ENCODE peak calls at places on chromosome 15, in four cellular contexts. One of them, this sample, is unnamed.

GRCh38 chr15:47870300-47870955 is 153.1 kb downstream of the SEMA6D start:
- DNase-seq in K562: no peak
- DNase-seq in HepG2: no peak
- DNase-seq in H1: no peak
- DNase-seq in this sample: no peak

GRCh38 chr15:100276519-100276918 is 65.3 kb downstream of the ADAMTS17 start:
- DNase-seq in K562: no peak
- DNase-seq in HepG2: no peak
- DNase-seq in H1: no peak
- DNase-seq in this sample: no peak

GRCh38 chr15:99708563-99708962 is 24.7 kb downstream of the LYSMD4 start:
- DNase-seq in K562: peak; percentile 44
- DNase-seq in HepG2: no peak
- DNase-seq in H1: no peak
- DNase-seq in this sample: no peak

GRCh38 chr15:77649610-77650009 is 16.9 kb upstream of the LINGO1 start:
- DNase-seq in K562: no peak
- DNase-seq in HepG2: no peak
- DNase-seq in H1: no peak
- DNase-seq in this sample: no peak

GRCh38 chr15:83436513-83437158 is 10.5 kb upstream of the SH3GL3 start:
- DNase-seq in K562: peak; percentile 47
- DNase-seq in HepG2: peak; percentile 7
- DNase-seq in H1: peak; percentile 49
- DNase-seq in this sample: no peak

GRCh38 chr15:99019558-99020540 is 12.3 kb upstream of the PGPEP1L start:
- DNase-seq in K562: no peak
- DNase-seq in HepG2: peak; percentile 21
- DNase-seq in H1: peak; percentile 11
- DNase-seq in this sample: no peak

GRCh38 chr15:99566157-99566900 is 545 bp downstream of the MEF2A start:
- DNase-seq in K562: peak; percentile 42
- DNase-seq in HepG2: no peak
- DNase-seq in H1: peak; percentile 67
- DNase-seq in this sample: no peak

GRCh38 chr15:35256555-35256954 is 171.5 kb upstream of the NANOGP8 start:
- DNase-seq in K562: no peak
- DNase-seq in HepG2: no peak
- DNase-seq in H1: no peak
- DNase-seq in this sample: no peak

GRCh38 chr15:43966646-43967045 is 139.8 kb downstream of the WDR76 start:
- DNase-seq in K562: no peak
- DNase-seq in HepG2: no peak
- DNase-seq in H1: no peak
- DNase-seq in this sample: no peak

GRCh38 chr15:68375716-68376220 is 56.2 kb downstream of the ITGA11 start:
- DNase-seq in K562: no peak
- DNase-seq in HepG2: no peak
- DNase-seq in H1: peak; percentile 19
- DNase-seq in this sample: no peak

GRCh38 chr15:60584355-60585023 is 105.5 kb upstream of the ICE2 start:
- DNase-seq in K562: no peak
- DNase-seq in HepG2: no peak
- DNase-seq in H1: no peak
- DNase-seq in this sample: no peak

GRCh38 chr15:80643296-80643965 is 51.7 kb upstream of the ABHD17C start:
- DNase-seq in K562: no peak
- DNase-seq in HepG2: no peak
- DNase-seq in H1: peak; percentile 6
- DNase-seq in this sample: no peak

GRCh38 chr15:35485411-35485810 is 60.6 kb downstream of the DPH6 start:
- DNase-seq in K562: no peak
- DNase-seq in HepG2: no peak
- DNase-seq in H1: no peak
- DNase-seq in this sample: no peak

GRCh38 chr15:32717290-32718081 is at the start of gene GREM1:
- DNase-seq in K562: no peak
- DNase-seq in HepG2: no peak
- DNase-seq in H1: peak; percentile 81
- DNase-seq in this sample: no peak

GRCh38 chr15:82851331-82851850 is 42.0 kb downstream of the WHAMM start:
- DNase-seq in K562: no peak
- DNase-seq in HepG2: no peak
- DNase-seq in H1: no peak
- DNase-seq in this sample: no peak

GRCh38 chr15:47937834-47938233 is 183.0 kb upstream of the SLC24A5 start:
- DNase-seq in K562: no peak
- DNase-seq in HepG2: no peak
- DNase-seq in H1: no peak
- DNase-seq in this sample: no peak

GRCh38 chr15:68885070-68885469 is 45.3 kb upstream of the SPESP1 start:
- DNase-seq in K562: no peak
- DNase-seq in HepG2: no peak
- DNase-seq in H1: no peak
- DNase-seq in this sample: no peak

GRCh38 chr15:67731112-67731761 is 94.1 kb upstream of the SKOR1 start:
- DNase-seq in K562: no peak
- DNase-seq in HepG2: no peak
- DNase-seq in H1: no peak
- DNase-seq in this sample: no peak

GRCh38 chr15:49686626-49687025 is 65.8 kb downstream of the DTWD1 start:
- DNase-seq in K562: no peak
- DNase-seq in HepG2: no peak
- DNase-seq in H1: no peak
- DNase-seq in this sample: no peak

GRCh38 chr15:32029409-32029861 is 880 bp upstream of the CHRNA7 start:
- DNase-seq in K562: no peak
- DNase-seq in HepG2: no peak
- DNase-seq in H1: peak; percentile 63
- DNase-seq in this sample: no peak

GRCh38 chr15:32649336-32649735 is 7.8 kb downstream of the SCG5 start:
- DNase-seq in K562: no peak
- DNase-seq in HepG2: peak; percentile 63
- DNase-seq in H1: no peak
- DNase-seq in this sample: no peak

GRCh38 chr15:68427961-68428360 is 4.0 kb downstream of the ITGA11 start:
- DNase-seq in K562: no peak
- DNase-seq in HepG2: no peak
- DNase-seq in H1: no peak
- DNase-seq in this sample: no peak

GRCh38 chr15:51750942-51751686 is at the start of gene TMOD2:
- DNase-seq in K562: peak; percentile 70
- DNase-seq in HepG2: no peak
- DNase-seq in H1: peak; percentile 85
- DNase-seq in this sample: no peak

GRCh38 chr15:78854973-78855372 is 17.7 kb upstream of the MORF4L1 start:
- DNase-seq in K562: no peak
- DNase-seq in HepG2: no peak
- DNase-seq in H1: no peak
- DNase-seq in this sample: no peak

GRCh38 chr15:67004142-67004541 is 61.3 kb upstream of the SMAD3 start:
- DNase-seq in K562: no peak
- DNase-seq in HepG2: no peak
- DNase-seq in H1: no peak
- DNase-seq in this sample: peak; percentile 71

GRCh38 chr15:71443538-71443937 is 328.3 kb downstream of the THSD4 start:
- DNase-seq in K562: peak; percentile 31
- DNase-seq in HepG2: peak; percentile 23
- DNase-seq in H1: peak; percentile 79
- DNase-seq in this sample: no peak

GRCh38 chr15:82532383-82532990 is 7.8 kb downstream of the RPS17 start:
- DNase-seq in K562: no peak
- DNase-seq in HepG2: no peak
- DNase-seq in H1: no peak
- DNase-seq in this sample: no peak

GRCh38 chr15:69456208-69457166 is 3.9 kb downstream of the RPLP1 start:
- DNase-seq in K562: no peak
- DNase-seq in HepG2: no peak
- DNase-seq in H1: peak; percentile 42
- DNase-seq in this sample: no peak

GRCh38 chr15:63079938-63080626 is 37.5 kb downstream of the TPM1 start:
- DNase-seq in K562: no peak
- DNase-seq in HepG2: peak; percentile 62
- DNase-seq in H1: no peak
- DNase-seq in this sample: no peak

GRCh38 chr15:79357566-79357965 is 46.7 kb downstream of the TMED3 start:
- DNase-seq in K562: no peak
- DNase-seq in HepG2: no peak
- DNase-seq in H1: no peak
- DNase-seq in this sample: no peak

GRCh38 chr15:97993310-97993738 is 32.8 kb downstream of the ARRDC4 start:
- DNase-seq in K562: peak; percentile 53
- DNase-seq in HepG2: no peak
- DNase-seq in H1: no peak
- DNase-seq in this sample: no peak

GRCh38 chr15:89566141-89566540 is 9.1 kb upstream of the TICRR start:
- DNase-seq in K562: no peak
- DNase-seq in HepG2: no peak
- DNase-seq in H1: no peak
- DNase-seq in this sample: no peak
- TF ChIP-seq BRCA1 in K562: no peak
- TF ChIP-seq BRCA1 in HepG2: no peak
- TF ChIP-seq BRCA1 in H1: no peak
- TF ChIP-seq BRCA1 in this sample: no peak

GRCh38 chr15:39363761-39364586 is 216.9 kb upstream of the THBS1 start:
- DNase-seq in K562: no peak
- DNase-seq in HepG2: peak; percentile 79
- DNase-seq in H1: no peak
- DNase-seq in this sample: no peak
- TF ChIP-seq CREB1 in K562: no peak
- TF ChIP-seq CREB1 in HepG2: no peak
- TF ChIP-seq CREB1 in H1: no peak
- TF ChIP-seq CREB1 in this sample: no peak

GRCh38 chr15:75589071-75589470 is 10.0 kb upstream of the PTPN9 start:
- DNase-seq in K562: no peak
- DNase-seq in HepG2: no peak
- DNase-seq in H1: no peak
- DNase-seq in this sample: no peak

GRCh38 chr15:75594276-75594675 is 15.2 kb upstream of the PTPN9 start:
- DNase-seq in K562: no peak
- DNase-seq in HepG2: no peak
- DNase-seq in H1: no peak
- DNase-seq in this sample: no peak

GRCh38 chr15:75591655-75592364 is 12.7 kb upstream of the PTPN9 start:
- DNase-seq in K562: no peak
- DNase-seq in HepG2: no peak
- DNase-seq in H1: no peak
- DNase-seq in this sample: no peak

DNA sequence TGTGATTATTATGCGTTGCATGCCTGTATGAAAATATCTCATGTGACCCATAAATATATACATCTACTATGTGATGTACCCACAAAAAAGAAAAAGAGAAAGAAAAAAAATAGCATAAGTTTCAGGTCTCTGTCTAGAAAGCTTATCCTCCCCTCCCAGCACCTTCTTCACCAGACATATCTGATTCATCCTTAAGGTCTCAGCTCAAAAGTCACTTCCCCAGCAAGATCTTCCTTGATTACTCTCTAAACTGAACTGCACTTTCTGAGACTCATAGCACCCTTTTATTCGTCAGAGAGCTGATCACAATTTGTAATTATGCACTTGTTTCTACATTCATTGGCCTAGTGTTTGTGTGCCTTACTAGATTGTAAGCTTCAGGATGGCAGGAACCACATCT is 11.1 kb upstream of the PTPN9 start:
- DNase-seq in K562: peak; percentile 35
- DNase-seq in HepG2: no peak
- DNase-seq in H1: no peak
- DNase-seq in this sample: no peak
- TF ChIP-seq BRCA1 in K562: no peak
- TF ChIP-seq BRCA1 in HepG2: no peak
- TF ChIP-seq BRCA1 in H1: no peak
- TF ChIP-seq BRCA1 in this sample: no peak

DNA sequence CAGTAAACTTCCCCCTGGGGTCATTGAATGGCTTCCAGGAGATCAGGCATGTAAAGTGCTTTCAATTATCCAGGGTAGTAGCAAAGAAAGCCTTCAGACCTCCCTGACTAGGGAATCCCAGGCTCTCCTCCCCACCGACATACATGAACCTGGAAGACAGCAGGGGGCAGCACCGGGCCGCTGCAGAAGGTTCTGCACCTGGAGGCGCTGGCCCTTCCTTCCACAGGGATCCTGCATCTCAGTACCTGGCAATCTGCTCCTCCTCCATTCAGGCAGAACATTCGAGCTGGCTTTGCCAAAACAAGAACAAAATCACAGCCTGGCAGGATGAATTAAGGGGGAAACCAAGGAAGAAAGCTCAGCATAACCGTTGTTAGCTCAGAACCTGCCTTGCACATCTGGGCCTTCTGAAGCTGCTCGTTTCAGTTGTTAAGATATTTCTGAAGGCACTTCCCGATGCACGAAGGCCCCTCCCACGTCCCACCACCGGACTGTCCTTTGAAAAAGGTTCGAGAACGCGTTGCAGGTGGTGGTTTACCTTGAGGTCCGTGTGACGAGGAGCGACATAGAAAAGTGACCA is 237.7 kb downstream of the SLCO3A1 start:
- DNase-seq in K562: peak; percentile 46
- DNase-seq in HepG2: peak; percentile 28
- DNase-seq in H1: peak; percentile 94
- DNase-seq in this sample: no peak
- TF ChIP-seq CREB1 in K562: no peak
- TF ChIP-seq CREB1 in HepG2: no peak
- TF ChIP-seq CREB1 in H1: no peak
- TF ChIP-seq CREB1 in this sample: no peak

GRCh38 chr15:38696120-38696727 is 131.6 kb upstream of the RASGRP1 start:
- DNase-seq in K562: no peak
- DNase-seq in HepG2: no peak
- DNase-seq in H1: no peak
- DNase-seq in this sample: no peak

GRCh38 chr15:38692789-38693062 is 128.1 kb upstream of the RASGRP1 start:
- DNase-seq in K562: no peak
- DNase-seq in HepG2: no peak
- DNase-seq in H1: no peak
- DNase-seq in this sample: no peak

GRCh38 chr15:38696790-38697495 is 132.3 kb upstream of the RASGRP1 start:
- DNase-seq in K562: no peak
- DNase-seq in HepG2: no peak
- DNase-seq in H1: no peak
- DNase-seq in this sample: no peak

GRCh38 chr15:38698215-38698614 is 133.6 kb upstream of the RASGRP1 start:
- DNase-seq in K562: no peak
- DNase-seq in HepG2: no peak
- DNase-seq in H1: no peak
- DNase-seq in this sample: no peak

GRCh38 chr15:38695249-38696119 is 130.9 kb upstream of the RASGRP1 start:
- DNase-seq in K562: no peak
- DNase-seq in HepG2: no peak
- DNase-seq in H1: no peak
- DNase-seq in this sample: no peak
- TF ChIP-seq BRCA1 in K562: no peak
- TF ChIP-seq BRCA1 in HepG2: no peak
- TF ChIP-seq BRCA1 in H1: no peak
- TF ChIP-seq BRCA1 in this sample: no peak